ENCODE peak calls at places on chromosomes 1 and 21, in seven cellular contexts. O is HCT116, X is GM23338, W is K562, T is HepG2, D is Panc1, M is HL-60. L is an unnamed sample.

GRCh38 chr1:94327001-94327685 is 89.8 kb upstream of the ARHGAP29 start:
- DNase-seq in M (no peak), T (no peak), X (peak), W (no peak), D (no peak), O (peak), L (no peak)

GRCh38 chr1:234222561-234223280 is 150.5 kb upstream of the COA6 start:
- DNase-seq in W (no peak), O (no peak), D (no peak), X (no peak), T (no peak), M (no peak), L (no peak)

GRCh38 chr1:2279210-2279639 is 51.1 kb downstream of the SKI start:
- DNase-seq in O (no peak), X (peak), D (no peak), T (no peak), M (no peak), W (no peak), L (no peak)

GRCh38 chr1:188615321-188615720 is 1786.6 kb downstream of the PLA2G4A start:
- DNase-seq in T (no peak), O (no peak), X (no peak), D (no peak), W (no peak), M (no peak), L (no peak)

GRCh38 chr1:106964505-106964904 is 92.0 kb upstream of the PRMT6 start:
- DNase-seq in W (no peak), O (no peak), X (no peak), T (no peak), M (no peak), D (no peak), L (no peak)

GRCh38 chr21:45326834-45327457 is 39.3 kb upstream of the POFUT2 start:
- DNase-seq in W (no peak), M (no peak), O (no peak), T (no peak), D (no peak), X (no peak), L (no peak)

GRCh38 chr1:175067707-175068106 is at the start of gene TNN:
- DNase-seq in W (no peak), M (no peak), X (peak), D (no peak), O (no peak), T (no peak), L (no peak)

GRCh38 chr1:46595127-46595526 is 8.9 kb downstream of the MKNK1 start:
- DNase-seq in T (no peak), W (peak), M (peak), D (no peak), X (no peak), O (no peak), L (no peak)

GRCh38 chr1:23614128-23614660 is 54.9 kb upstream of the ID3 start:
- DNase-seq in D (no peak), O (no peak), T (no peak), M (no peak), X (no peak), W (no peak), L (no peak)

GRCh38 chr1:31891280-31891679 is 46.9 kb downstream of the PTP4A2 start:
- DNase-seq in O (no peak), W (no peak), X (no peak), T (no peak), D (no peak), M (peak), L (peak)

GRCh38 chr1:35505911-35506798 is 51.0 kb downstream of the KIAA0319L start:
- DNase-seq in W (peak), D (no peak), X (no peak), T (no peak), M (no peak), O (peak), L (peak)

GRCh38 chr1:189633658-189634057 is 844.0 kb downstream of the BRINP3 start:
- DNase-seq in M (no peak), X (no peak), D (no peak), T (no peak), W (no peak), O (no peak), L (no peak)

GRCh38 chr1:227764019-227764391 is 28.8 kb downstream of the SNAP47 start:
- DNase-seq in D (no peak), O (no peak), W (no peak), M (no peak), X (no peak), T (no peak), L (no peak)

GRCh38 chr1:224435318-224435763 is 744 bp upstream of the WDR26 start:
- DNase-seq in W (peak), D (no peak), O (no peak), X (no peak), M (peak), T (no peak), L (no peak)

GRCh38 chr1:31880957-31881697 is 57.0 kb downstream of the PTP4A2 start:
- DNase-seq in T (peak), D (no peak), O (no peak), X (no peak), M (no peak), W (no peak), L (no peak)

GRCh38 chr1:205423248-205423647 is 1.4 kb upstream of the LEMD1 start:
- DNase-seq in W (no peak), D (no peak), X (no peak), O (no peak), M (no peak), T (no peak), L (no peak)

GRCh38 chr1:82994866-82995370 is 1004.0 kb downstream of the TTLL7 start:
- DNase-seq in X (no peak), D (no peak), T (no peak), W (no peak), O (no peak), M (no peak), L (no peak)

GRCh38 chr1:218312509-218312908 is 27.4 kb downstream of the RRP15 start:
- DNase-seq in X (no peak), O (no peak), D (no peak), T (no peak), M (no peak), W (no peak), L (no peak)

GRCh38 chr1:115725600-115725999 is 42.9 kb downstream of the CASQ2 start:
- DNase-seq in W (no peak), O (no peak), D (no peak), X (no peak), T (no peak), M (no peak), L (no peak)

GRCh38 chr21:41897047-41897669 is 18.0 kb upstream of the PRDM15 start:
- DNase-seq in M (no peak), X (peak), T (no peak), W (no peak), O (no peak), D (no peak), L (no peak)

GRCh38 chr1:27650527-27651175 is 15.7 kb upstream of the FGR start:
- DNase-seq in W (peak), D (no peak), T (peak), O (peak), X (peak), M (peak), L (no peak)

GRCh38 chr1:14500041-14500440 is 98.4 kb upstream of the KAZN start:
- DNase-seq in X (no peak), M (no peak), T (no peak), D (no peak), W (no peak), O (no peak), L (no peak)

GRCh38 chr1:163307479-163308171 is 14.1 kb upstream of the NUF2 start:
- DNase-seq in T (no peak), M (no peak), W (no peak), O (no peak), D (no peak), X (no peak), L (no peak)

GRCh38 chr1:26530540-26530897 is 958 bp downstream of the RPS6KA1 start:
- DNase-seq in X (no peak), O (no peak), D (no peak), T (no peak), M (no peak), W (peak), L (no peak)

GRCh38 chr21:33886316-33886715 is 29.3 kb downstream of the ATP5PO start:
- DNase-seq in X (no peak), T (no peak), O (no peak), D (no peak), W (no peak), M (no peak), L (no peak)

GRCh38 chr1:35448344-35448801 is 108.8 kb downstream of the KIAA0319L start:
- DNase-seq in M (peak), W (no peak), X (no peak), T (peak), D (no peak), O (no peak), L (no peak)

GRCh38 chr21:31370893-31371652 is 27.0 kb upstream of the TIAM1 start:
- DNase-seq in O (no peak), T (no peak), D (no peak), W (no peak), M (no peak), X (no peak), L (no peak)

GRCh38 chr1:113146242-113147072 is 73.5 kb downstream of the LRIG2 start:
- DNase-seq in M (no peak), W (peak), T (peak), O (no peak), D (no peak), X (no peak), L (no peak)

GRCh38 chr1:115220340-115221030 is 117.6 kb downstream of the NGF start:
- DNase-seq in M (no peak), D (no peak), T (no peak), O (no peak), X (no peak), W (no peak), L (no peak)

GRCh38 chr1:212485895-212486590 is 53.3 kb downstream of the NENF start:
- DNase-seq in O (peak), X (peak), W (peak), M (peak), D (peak), T (peak), L (no peak)

GRCh38 chr1:95003433-95003738 is 69.4 kb downstream of the ALG14 start:
- DNase-seq in T (no peak), O (no peak), D (no peak), X (no peak), M (no peak), W (peak), L (no peak)

GRCh38 chr1:231937013-231937754 is 310.6 kb downstream of the DISC1 start:
- DNase-seq in O (no peak), X (no peak), D (no peak), M (no peak), T (peak), W (peak), L (no peak)

GRCh38 chr1:16215882-16216753 is 3.7 kb upstream of the ARHGEF19 start:
- DNase-seq in D (no peak), O (peak), X (peak), T (peak), M (peak), W (peak), L (peak)

GRCh38 chr1:169060010-169060722 is 46.3 kb upstream of the ATP1B1 start:
- DNase-seq in O (no peak), D (no peak), T (peak), W (peak), X (no peak), M (no peak), L (no peak)

GRCh38 chr1:119204169-119204568 is 63.7 kb upstream of the WARS2 start:
- DNase-seq in O (no peak), W (no peak), D (no peak), T (no peak), X (no peak), M (no peak), L (no peak)

GRCh38 chr1:239250353-239251035 is 135.9 kb upstream of the CHRM3 start:
- DNase-seq in X (no peak), T (no peak), D (no peak), W (no peak), O (no peak), M (no peak), L (no peak)
- TF ChIP-seq REST in X (no peak), T (no peak), D (no peak), W (no peak), O (no peak), M (no peak), L (no peak)

DNA sequence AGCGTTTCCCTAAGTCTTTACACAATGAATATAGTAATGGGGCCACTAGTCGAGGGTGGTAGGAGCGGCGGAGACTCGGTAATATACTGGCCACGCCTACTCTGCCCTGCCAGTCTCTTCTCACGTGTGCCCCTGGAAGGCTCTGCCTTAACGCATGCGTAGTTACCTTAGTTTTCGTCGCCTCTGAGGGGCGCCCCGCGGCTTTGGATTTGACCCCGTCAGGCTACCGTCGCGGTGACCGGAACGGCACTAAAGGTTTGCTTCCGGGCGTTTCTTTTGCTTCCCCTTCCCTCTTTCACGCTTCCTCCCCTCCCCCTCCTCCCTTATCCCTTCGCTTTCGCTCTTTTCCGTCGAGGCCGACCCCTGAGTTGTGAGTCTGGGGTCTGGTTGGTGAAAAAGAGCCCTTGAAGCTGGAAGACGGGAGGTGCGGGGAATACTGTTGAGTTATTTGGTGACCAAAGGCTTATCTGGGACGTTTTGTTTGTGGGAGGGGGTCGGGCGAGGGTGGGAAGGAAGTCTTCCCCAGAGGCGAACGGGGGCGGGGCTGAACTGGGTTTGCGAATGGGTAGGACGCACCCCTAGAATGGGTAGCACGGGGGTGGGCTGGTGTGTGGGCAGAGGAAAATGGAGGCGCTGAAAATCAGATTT is at the start of gene SETDB1:
- DNase-seq in X (peak), O (peak), D (peak), W (peak), T (peak), M (peak), L (peak)
- TF ChIP-seq CTCF in X (peak), O (no peak), D (no peak), W (peak), T (peak), M (no peak), L (peak)

GRCh38 chr1:36737767-36738166 is 255.1 kb upstream of the CSF3R start:
- DNase-seq in D (no peak), X (no peak), O (no peak), W (no peak), M (no peak), T (no peak), L (no peak)

GRCh38 chr1:36735939-36736730 is 253.4 kb upstream of the CSF3R start:
- DNase-seq in W (no peak), T (no peak), D (no peak), M (peak), O (no peak), X (no peak), L (no peak)

GRCh38 chr1:36740446-36740845 is 257.7 kb upstream of the CSF3R start:
- DNase-seq in O (no peak), D (no peak), X (no peak), W (no peak), T (no peak), M (no peak), L (no peak)

GRCh38 chr1:36739703-36740289 is 257.1 kb upstream of the CSF3R start:
- DNase-seq in T (no peak), D (no peak), W (no peak), M (no peak), O (no peak), X (no peak), L (no peak)

DNA sequence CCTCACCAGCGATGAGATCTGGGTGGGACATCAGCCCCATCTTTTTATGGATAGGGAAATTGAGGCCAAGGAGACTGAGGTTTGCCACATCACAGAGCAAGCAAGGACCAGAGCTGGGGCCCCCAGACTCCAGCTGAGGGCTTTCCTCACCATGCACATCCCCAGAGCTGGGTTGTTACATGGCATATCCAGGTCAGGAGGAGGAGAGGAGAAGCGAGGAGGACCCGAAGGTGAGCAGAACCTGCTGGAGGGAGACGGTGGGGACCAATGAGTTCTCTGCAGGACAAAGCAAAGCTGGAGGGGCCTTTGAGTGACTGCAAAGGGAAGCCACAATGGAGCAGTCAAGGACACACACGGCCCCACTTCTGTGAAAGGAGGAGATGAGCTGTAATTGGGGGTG is 255.5 kb upstream of the CSF3R start:
- DNase-seq in X (no peak), D (no peak), T (no peak), M (no peak), W (no peak), O (no peak), L (no peak)
- TF ChIP-seq REST in X (no peak), D (no peak), T (no peak), M (no peak), W (no peak), O (no peak), L (no peak)

GRCh38 chr1:156658496-156658895 is 16.6 kb downstream of the BCAN start:
- DNase-seq in T (no peak), D (no peak), W (no peak), M (no peak), X (no peak), O (no peak), L (no peak)
- TF ChIP-seq CTCF in T (no peak), D (no peak), W (no peak), M (no peak), X (no peak), O (no peak), L (no peak)

DNA sequence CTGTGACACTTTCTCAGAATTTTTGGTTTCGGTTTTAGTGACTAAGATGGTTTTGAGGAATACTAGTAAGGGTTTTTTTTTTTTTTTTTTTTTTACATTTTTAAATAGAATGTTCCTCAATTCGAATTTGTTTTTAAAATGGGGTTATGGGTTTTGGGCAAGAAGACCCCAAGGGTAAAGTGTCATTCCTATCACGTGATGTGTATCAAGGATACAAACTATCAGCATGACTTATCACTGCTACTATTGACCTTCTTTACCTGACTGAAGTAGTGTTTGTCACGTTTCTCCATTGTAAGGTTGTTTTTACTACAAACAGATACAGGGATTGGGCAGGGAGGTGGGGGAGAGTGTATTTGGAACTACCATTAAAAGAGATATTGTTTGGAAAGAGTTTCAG is 781.1 kb upstream of the ADGRL4 start:
- DNase-seq in W (no peak), X (no peak), O (no peak), M (no peak), T (no peak), D (no peak), L (no peak)
- TF ChIP-seq REST in W (no peak), X (no peak), O (no peak), M (no peak), T (no peak), D (no peak), L (no peak)

DNA sequence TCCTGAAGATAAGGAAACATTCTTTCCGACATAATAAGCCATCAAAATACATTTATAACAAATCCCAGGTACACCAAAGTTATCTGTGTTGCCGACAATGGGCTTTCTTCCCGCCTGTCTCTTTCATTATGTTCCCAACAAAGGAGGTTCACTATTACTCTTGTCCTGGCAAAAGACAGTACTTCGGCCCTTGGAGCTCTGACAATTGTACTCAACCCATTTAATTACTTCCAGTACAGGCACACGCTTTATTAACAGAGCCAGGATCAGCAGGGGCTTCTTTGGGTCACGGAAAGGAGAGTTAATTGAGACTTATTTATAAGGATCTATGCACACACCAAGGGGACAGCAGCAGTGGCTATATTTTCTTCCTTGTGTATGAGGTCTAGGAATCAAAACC is 46.6 kb upstream of the DUSP10 start:
- DNase-seq in O (no peak), M (no peak), T (no peak), W (no peak), X (no peak), D (no peak), L (no peak)
- TF ChIP-seq CTCF in O (no peak), M (no peak), T (no peak), W (no peak), X (no peak), D (no peak), L (no peak)

GRCh38 chr1:58738873-58739272 is 39.0 kb upstream of the MYSM1 start:
- DNase-seq in X (no peak), T (no peak), O (no peak), M (peak), W (no peak), D (no peak), L (no peak)

GRCh38 chr1:58741689-58742553 is 41.9 kb downstream of the JUN start:
- DNase-seq in D (no peak), T (no peak), M (no peak), X (peak), O (no peak), W (no peak), L (no peak)

GRCh38 chr1:58735591-58735990 is 35.7 kb upstream of the MYSM1 start:
- DNase-seq in D (no peak), M (no peak), X (no peak), W (no peak), O (no peak), T (no peak), L (no peak)

GRCh38 chr1:58745086-58745485 is 38.8 kb downstream of the JUN start:
- DNase-seq in W (no peak), M (no peak), X (no peak), D (no peak), O (no peak), T (no peak), L (no peak)

GRCh38 chr1:58739851-58740466 is 40.1 kb upstream of the MYSM1 start:
- DNase-seq in T (peak), X (peak), M (peak), O (peak), W (peak), D (peak), L (no peak)
- TF ChIP-seq REST in T (no peak), X (no peak), M (no peak), O (no peak), W (no peak), D (no peak), L (no peak)

L was measured in GM12878.